ENCODE peak calls at places on chromosomes 7 and 10, in eight cellular contexts. Y is left lung, Q is lung, J is mucosa of descending colon, O is BE2C, R is lower lobe of right lung, Z is neural progenitor cell, V is cardiac muscle cell. G is an unnamed sample. For H3K4me1, the result is how much of the 10 kb centered on the place peaks cover.

GRCh38 chr7:158108646-158109293 is 478.9 kb downstream of the PTPRN2 start:
- DNase-seq in J (no peak), Q (no peak), Z (no peak), V (no peak), Y (no peak), O (no peak), R (no peak), G (no peak)

GRCh38 chr10:63331586-63331985 is 134.2 kb downstream of the JMJD1C start:
- DNase-seq in R (no peak), Q (no peak), V (peak), Z (no peak), J (no peak), O (no peak), Y (no peak), G (no peak)

GRCh38 chr10:4830546-4830945 is 4.5 kb downstream of the AKR1E2 start:
- DNase-seq in J (no peak), Q (no peak), O (no peak), Y (no peak), Z (no peak), R (no peak), V (no peak), G (no peak)

GRCh38 chr7:13874783-13875182 is 114.7 kb downstream of the ETV1 start:
- DNase-seq in O (no peak), Y (no peak), R (no peak), J (no peak), Z (no peak), Q (no peak), V (peak), G (no peak)

GRCh38 chr7:149772821-149773425 is 465 bp downstream of the ZNF467 start:
- DNase-seq in R (peak), Z (peak), Y (no peak), Q (peak), O (peak), V (no peak), J (peak), G (no peak)

GRCh38 chr10:74306227-74306982 is 155.4 kb downstream of the ADK start:
- DNase-seq in J (no peak), R (no peak), Z (peak), O (no peak), V (no peak), Y (no peak), Q (no peak), G (no peak)

GRCh38 chr10:10914129-10914528 is 103.5 kb upstream of the CELF2 start:
- DNase-seq in R (no peak), Q (no peak), Y (no peak), V (peak), O (no peak), J (no peak), Z (no peak), G (no peak)

GRCh38 chr7:1548438-1548831 is 7.6 kb downstream of the TMEM184A start:
- DNase-seq in O (peak), Y (no peak), J (no peak), V (no peak), Z (no peak), Q (no peak), R (no peak), G (no peak)

GRCh38 chr7:38465946-38466345 is 165.2 kb downstream of the AMPH start:
- DNase-seq in Q (no peak), R (no peak), J (no peak), O (no peak), Y (no peak), Z (no peak), V (peak), G (no peak)

GRCh38 chr10:114990991-114991390 is 53.0 kb downstream of the TRUB1 start:
- DNase-seq in V (no peak), Z (no peak), Y (no peak), O (no peak), Q (no peak), J (no peak), R (no peak), G (no peak)

GRCh38 chr7:124072603-124073324 is 39.9 kb upstream of the TMEM229A start:
- DNase-seq in Z (no peak), O (no peak), R (no peak), V (peak), Q (no peak), Y (no peak), J (no peak), G (no peak)

GRCh38 chr7:110891197-110891596 is 199.7 kb upstream of the LRRN3 start:
- DNase-seq in J (no peak), Z (no peak), Y (no peak), O (no peak), Q (no peak), R (no peak), V (no peak), G (no peak)

GRCh38 chr10:5033061-5033770 is 29.6 kb upstream of the AKR1C2 start:
- DNase-seq in Y (no peak), J (no peak), Q (no peak), O (no peak), R (no peak), V (peak), Z (no peak), G (no peak)

GRCh38 chr7:101175664-101176063 is 4.4 kb downstream of the NAT16 start:
- DNase-seq in Q (no peak), J (no peak), Z (no peak), R (no peak), O (no peak), V (no peak), Y (no peak), G (no peak)

GRCh38 chr10:42933454-42934340 is 143.2 kb upstream of the RET start:
- DNase-seq in Y (no peak), J (no peak), Q (peak), Z (peak), O (peak), V (peak), R (no peak), G (no peak)

GRCh38 chr7:43117842-43118241 is 5.4 kb downstream of the HECW1 start:
- DNase-seq in J (no peak), V (no peak), Q (no peak), Z (no peak), O (no peak), R (no peak), Y (no peak), G (no peak)

GRCh38 chr7:150446288-150446938 is 4.0 kb upstream of the GIMAP8 start:
- DNase-seq in Q (no peak), Z (no peak), O (no peak), Y (no peak), J (no peak), R (no peak), V (no peak), G (no peak)

GRCh38 chr10:126904807-126905686 is at the start of gene DOCK1:
- DNase-seq in J (peak), R (peak), Y (peak), Z (peak), O (peak), V (peak), Q (peak), G (no peak)

GRCh38 chr7:75989726-75990388 is 4.5 kb downstream of the TMEM120A start:
- DNase-seq in R (peak), Z (no peak), Y (peak), V (no peak), Q (no peak), O (no peak), J (no peak), G (no peak)

GRCh38 chr7:152894295-152895170 is 135.0 kb downstream of the ACTR3B start:
- DNase-seq in Z (peak), J (no peak), Y (no peak), R (no peak), V (peak), Q (no peak), O (peak), G (no peak)

GRCh38 chr10:37975407-37975991 is 948 bp downstream of the ZNF25 start:
- DNase-seq in Y (no peak), O (no peak), Q (no peak), V (peak), R (no peak), Z (no peak), J (no peak), G (no peak)

GRCh38 chr7:46286346-46286745 is 365.3 kb upstream of the IGFBP3 start:
- DNase-seq in O (no peak), R (no peak), Y (no peak), Z (no peak), V (no peak), Q (no peak), J (no peak), G (no peak)

GRCh38 chr10:102065561-102066420 is 642 bp downstream of the HPS6 start:
- DNase-seq in Y (peak), Z (peak), O (peak), R (peak), J (peak), V (peak), Q (no peak), G (no peak)

GRCh38 chr10:47027108-47027811 is 116.0 kb downstream of the PTPN20 start:
- DNase-seq in J (peak), V (no peak), O (peak), Y (peak), R (peak), Z (no peak), Q (peak), G (no peak)

GRCh38 chr10:34732926-34733325 is 82.2 kb downstream of the PARD3 start:
- DNase-seq in Q (no peak), V (no peak), Z (peak), O (peak), R (no peak), Y (no peak), J (no peak), G (no peak)

GRCh38 chr10:3366043-3366442 is 193.5 kb upstream of the PITRM1 start:
- DNase-seq in Z (no peak), O (no peak), Q (no peak), J (no peak), Y (no peak), R (no peak), V (no peak), G (no peak)

GRCh38 chr7:127415060-127415742 is 22.7 kb upstream of the ZNF800 start:
- DNase-seq in Z (no peak), R (no peak), V (no peak), O (no peak), J (no peak), Y (no peak), Q (no peak), G (no peak)

GRCh38 chr10:89301721-89302445 is at the start of gene IFIT2:
- DNase-seq in Q (no peak), Y (no peak), R (no peak), O (peak), J (peak), Z (no peak), V (peak), G (no peak)

GRCh38 chr7:96548664-96549063 is 161.0 kb downstream of the SEM1 start:
- DNase-seq in O (peak), Y (no peak), Q (no peak), V (no peak), Z (no peak), J (no peak), R (no peak), G (no peak)

GRCh38 chr7:9026121-9026520 is 592.7 kb downstream of the NXPH1 start:
- DNase-seq in Q (no peak), Z (no peak), V (no peak), O (no peak), J (no peak), Y (no peak), R (no peak), G (no peak)

GRCh38 chr7:118194571-118194970 is 10.6 kb downstream of the LSM8 start:
- DNase-seq in V (no peak), O (no peak), J (no peak), Q (no peak), R (no peak), Z (no peak), Y (no peak), G (no peak)
- TF ChIP-seq CTCF in V (no peak), O (no peak), J (no peak), Q (no peak), R (no peak), Z (no peak), Y (no peak), G (no peak)

DNA sequence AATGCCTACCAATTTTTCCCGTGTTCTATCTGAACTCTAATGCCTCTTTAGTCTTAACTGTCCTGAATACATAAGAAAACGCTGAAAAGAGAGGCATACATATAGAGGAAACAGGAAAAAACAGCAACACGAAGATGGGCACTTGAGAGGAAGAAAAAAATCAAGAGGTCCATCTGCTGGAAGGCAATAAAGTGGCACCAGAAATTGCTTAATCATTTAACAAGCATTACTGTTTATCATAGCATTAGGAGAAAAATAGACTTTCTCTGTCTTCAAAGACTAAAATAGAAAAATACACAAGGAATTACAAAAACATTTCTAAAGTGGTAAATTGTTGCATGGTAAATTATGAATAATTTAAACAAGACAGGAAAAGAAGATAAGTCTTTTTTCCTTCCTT is 35.0 kb downstream of the NSUN6 start:
- DNase-seq in J (no peak), R (no peak), Q (no peak), Z (no peak), Y (no peak), V (peak), O (no peak), G (no peak)
- H3K4me1 ChIP-seq in J (under half), R (under half), Q (under half), Z (under half), Y (under half), V (under half), O (under half), G (under half)

GRCh38 chr7:131011976-131012375 is 278.0 kb upstream of the KLF14 start:
- DNase-seq in J (no peak), O (no peak), R (no peak), V (peak), Z (no peak), Q (no peak), Y (no peak), G (no peak)
- H3K4me3 ChIP-seq in J (no peak), O (no peak), R (no peak), V (no peak), Z (no peak), Q (no peak), Y (no peak), G (no peak)

DNA sequence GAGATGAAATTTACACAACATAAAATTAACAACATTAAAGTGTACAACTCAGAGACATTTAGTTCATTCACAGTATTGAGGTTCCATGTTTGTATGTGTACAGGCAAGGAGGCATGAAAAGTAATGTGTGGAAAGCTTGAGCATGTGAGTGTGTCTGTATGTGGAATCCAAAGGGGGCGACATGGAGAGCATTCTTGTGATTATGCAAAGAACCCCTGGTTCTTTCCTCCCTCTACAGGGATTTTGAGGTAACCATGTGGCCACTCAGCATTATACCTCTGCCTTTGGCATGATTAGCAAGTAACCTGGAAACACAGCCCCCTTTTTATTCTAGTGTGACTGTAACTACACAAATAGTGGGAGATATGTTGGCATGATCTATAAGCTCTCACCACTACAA is 21.0 kb downstream of the OR2F1 start:
- DNase-seq in Y (no peak), R (no peak), O (no peak), J (no peak), V (peak), Z (peak), Q (no peak), G (no peak)
- TF ChIP-seq CTCF in Y (no peak), R (no peak), O (no peak), J (no peak), V (peak), Z (peak), Q (no peak), G (no peak)

GRCh38 chr7:139914306-139914747 is 85.3 kb downstream of the TBXAS1 start:
- DNase-seq in V (peak), J (no peak), O (no peak), R (no peak), Y (no peak), Z (no peak), Q (no peak), G (no peak)
- H3K4me1 ChIP-seq in V (under half), J (under half), O (under half), R (under half), Y (under half), Z (under half), Q (under half), G (under half)

DNA sequence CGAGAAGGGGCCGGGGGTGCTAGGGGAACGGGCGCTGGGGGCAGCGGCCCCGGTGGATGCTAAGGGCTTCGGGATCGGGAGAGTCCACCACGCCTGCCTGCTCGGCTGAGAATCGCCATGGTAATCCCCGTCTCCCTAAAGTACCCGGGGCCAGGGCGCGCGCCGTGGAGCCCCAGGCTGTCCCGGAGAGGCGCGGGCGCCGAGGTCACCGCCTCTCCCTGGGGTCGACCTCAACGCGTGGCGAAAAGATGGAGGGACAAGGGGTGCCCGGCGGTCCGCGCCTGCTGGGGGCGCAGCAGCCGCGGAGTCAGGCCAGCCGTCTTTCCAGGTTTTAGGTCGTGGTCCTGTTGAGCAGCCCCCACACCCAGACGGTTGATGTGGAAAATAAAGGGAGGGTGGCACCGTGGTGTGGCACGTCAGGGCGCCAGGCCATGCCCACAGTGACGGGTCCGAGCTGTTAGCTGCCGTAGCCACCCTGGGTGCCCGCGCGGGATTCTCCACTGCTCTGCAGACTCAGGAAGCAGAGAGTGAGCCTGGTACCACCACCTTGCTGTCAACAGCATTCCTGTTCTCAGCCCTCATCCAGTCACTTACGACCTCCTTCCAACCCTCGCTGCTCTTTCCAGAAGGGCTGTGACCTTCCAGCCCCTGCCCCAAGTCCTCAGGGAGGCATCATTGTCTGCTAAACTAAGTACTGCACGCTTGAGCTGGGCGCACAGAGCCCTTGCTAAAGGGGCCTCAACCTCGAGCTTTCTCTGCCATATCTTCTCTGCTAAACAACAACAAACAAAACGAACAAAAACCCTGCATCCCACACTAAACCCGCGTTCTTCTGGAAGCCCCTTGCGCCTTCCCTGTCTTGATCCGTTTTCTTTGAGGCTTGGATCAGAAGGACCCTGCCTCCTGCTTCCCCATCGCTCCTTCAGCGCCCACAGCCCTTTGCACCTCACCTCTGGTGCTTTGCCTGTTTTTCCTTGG is 666 bp downstream of the SMKR1 start:
- DNase-seq in V (no peak), Z (peak), O (no peak), J (no peak), R (no peak), Y (no peak), Q (no peak), G (no peak)
- H3K4me3 ChIP-seq in V (peak), Z (peak), O (peak), J (no peak), R (peak), Y (peak), Q (peak), G (peak)

DNA sequence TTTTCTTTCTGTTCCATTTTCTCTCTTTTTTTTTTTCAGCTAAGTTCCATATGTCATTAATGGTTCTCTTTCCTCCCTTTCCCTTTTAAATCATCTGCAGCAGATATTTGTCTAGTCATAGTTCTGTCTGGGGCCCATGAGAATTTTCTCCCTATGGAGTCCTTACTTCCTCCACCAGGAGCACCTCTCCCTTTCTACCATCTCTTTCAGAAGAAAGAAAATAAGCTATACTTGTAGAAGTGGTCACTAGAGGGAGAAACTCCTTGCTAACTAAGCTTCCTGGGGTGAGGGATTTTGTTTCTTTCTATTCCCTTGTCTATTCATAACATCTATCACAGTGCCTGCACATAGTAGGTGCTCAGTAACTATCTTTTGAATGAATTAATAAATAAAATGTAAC is 230.2 kb upstream of the HPS1 start:
- DNase-seq in J (no peak), Z (no peak), Y (no peak), V (no peak), O (no peak), R (no peak), Q (no peak), G (no peak)
- TF ChIP-seq CTCF in J (no peak), Z (peak), Y (no peak), V (no peak), O (no peak), R (no peak), Q (no peak), G (no peak)

GRCh38 chr10:129042747-129043146 is 424.3 kb upstream of the MGMT start:
- DNase-seq in Z (no peak), Y (no peak), V (no peak), O (no peak), R (no peak), J (no peak), Q (no peak), G (no peak)
- H3K4me1 ChIP-seq in Z (under half), Y (under half), V (under half), O (under half), R (under half), J (under half), Q (under half), G (under half)

GRCh38 chr7:2567663-2568238 is 9.0 kb downstream of the IQCE start:
- DNase-seq in V (peak), Y (no peak), J (no peak), R (peak), Q (no peak), Z (peak), O (peak), G (no peak)
- H3K4me3 ChIP-seq in V (no peak), Y (no peak), J (no peak), R (no peak), Q (no peak), Z (no peak), O (no peak), G (no peak)